ENCODE peak calls at places on chromosome 21, in ten cellular contexts. T, Z, H, R, S, K, J, C, A and G are unnamed samples.

GRCh38 chr21:42004406-42005199 is 5.6 kb downstream of the ZBTB21 start:
- DNase-seq in K (peak; percentile 4), A (no peak), T (no peak), Z (no peak), H (no peak), S (no peak), R (no peak), J (no peak), C (no peak), G (no peak)

GRCh38 chr21:42220138-42220701 is 1.3 kb downstream of the ABCG1 start:
- DNase-seq in S (peak; percentile 79), C (peak; percentile 77), K (peak; percentile 76), H (peak; percentile 53), R (peak; percentile 89), T (peak; percentile 62), J (no peak), Z (no peak), A (peak; percentile 76), G (peak; percentile 51)

GRCh38 chr21:29155118-29155932 is 24.9 kb downstream of the MAP3K7CL start:
- DNase-seq in T (peak; percentile 68), S (peak; percentile 11), R (peak; percentile 73), K (no peak), C (peak; percentile 66), Z (no peak), H (no peak), J (no peak), A (no peak), G (no peak)

GRCh38 chr21:28641731-28642130 is 350.9 kb downstream of the LTN1 start:
- DNase-seq in Z (no peak), T (no peak), K (no peak), H (no peak), J (no peak), A (no peak), R (no peak), S (peak; percentile 6), C (no peak), G (no peak)

GRCh38 chr21:26405735-26406361 is 167.2 kb downstream of the CYYR1 start:
- DNase-seq in R (no peak), Z (no peak), C (no peak), T (no peak), H (no peak), A (no peak), K (no peak), S (no peak), J (no peak), G (no peak)

GRCh38 chr21:29296452-29296851 is 2.3 kb upstream of the BACH1 start:
- DNase-seq in Z (no peak), A (no peak), H (no peak), J (no peak), T (no peak), K (no peak), C (no peak), S (no peak), R (no peak), G (no peak)

GRCh38 chr21:24894324-24894723 is 713.0 kb downstream of the MRPL39 start:
- DNase-seq in A (no peak), S (no peak), Z (no peak), R (no peak), C (no peak), K (no peak), J (no peak), T (no peak), H (no peak), G (no peak)

GRCh38 chr21:26686278-26686677 is 113.2 kb upstream of the CYYR1 start:
- DNase-seq in S (peak; percentile 17), J (no peak), Z (no peak), K (no peak), A (no peak), H (no peak), T (no peak), C (no peak), R (no peak), G (no peak)

GRCh38 chr21:9735421-9735961 is 785.9 kb upstream of the TPTE start:
- DNase-seq in C (no peak), T (no peak), J (no peak), A (no peak), Z (no peak), K (no peak), H (no peak), R (no peak), S (no peak), G (no peak)

GRCh38 chr21:28742527-28742926 is 250.2 kb downstream of the LTN1 start:
- DNase-seq in J (no peak), A (no peak), R (no peak), C (no peak), K (no peak), H (no peak), S (peak; percentile 24), T (no peak), Z (no peak), G (no peak)

DNA sequence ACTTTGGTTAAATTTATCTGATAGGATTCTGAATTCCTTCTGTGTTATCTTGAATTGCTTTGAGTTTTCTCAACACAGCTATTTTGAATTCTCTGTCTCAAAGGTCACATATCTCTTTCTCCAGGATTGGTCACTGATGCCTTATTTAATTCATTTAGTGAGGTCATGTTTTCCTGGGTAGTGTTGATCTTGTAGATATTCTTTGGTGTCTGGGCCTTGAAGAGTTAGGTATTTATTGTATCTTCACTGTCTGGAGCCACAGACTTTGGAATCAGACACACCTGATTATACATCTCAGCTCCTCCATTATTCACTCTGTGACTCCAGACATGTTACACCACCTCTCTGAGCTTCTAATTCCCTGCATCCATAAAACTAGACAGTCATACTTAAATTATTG is 34.2 kb upstream of the ETS2 start:
- DNase-seq in T (no peak), J (no peak), C (no peak), H (no peak), K (no peak), R (no peak), A (no peak), Z (no peak), S (no peak), G (no peak)
- TF ChIP-seq POLR2AphosphoS5 in T (no peak), J (no peak), C (no peak), H (no peak), K (no peak), R (no peak), A (no peak), Z (no peak), S (no peak), G (no peak)

GRCh38 chr21:45532826-45533730 is 9.2 kb downstream of the SLC19A1 start:
- DNase-seq in H (no peak), S (no peak), Z (no peak), R (peak; percentile 59), A (peak; percentile 90), J (no peak), K (peak; percentile 38), T (no peak), C (peak; percentile 52), G (no peak)

GRCh38 chr21:45536301-45537081 is 5.7 kb downstream of the SLC19A1 start:
- DNase-seq in H (no peak), K (peak; percentile 42), T (no peak), C (peak; percentile 53), R (peak; percentile 60), J (no peak), S (no peak), Z (no peak), A (peak; percentile 6), G (no peak)

GRCh38 chr21:45533731-45534571 is 8.3 kb downstream of the SLC19A1 start:
- DNase-seq in Z (no peak), C (peak; percentile 57), K (peak; percentile 40), R (peak; percentile 62), H (no peak), S (no peak), A (peak; percentile 10), J (no peak), T (no peak), G (no peak)

GRCh38 chr21:45535341-45536081 is 6.7 kb downstream of the SLC19A1 start:
- DNase-seq in C (peak; percentile 58), J (no peak), Z (no peak), A (peak; percentile 21), R (peak; percentile 65), K (peak; percentile 41), S (no peak), T (no peak), H (no peak), G (no peak)

DNA sequence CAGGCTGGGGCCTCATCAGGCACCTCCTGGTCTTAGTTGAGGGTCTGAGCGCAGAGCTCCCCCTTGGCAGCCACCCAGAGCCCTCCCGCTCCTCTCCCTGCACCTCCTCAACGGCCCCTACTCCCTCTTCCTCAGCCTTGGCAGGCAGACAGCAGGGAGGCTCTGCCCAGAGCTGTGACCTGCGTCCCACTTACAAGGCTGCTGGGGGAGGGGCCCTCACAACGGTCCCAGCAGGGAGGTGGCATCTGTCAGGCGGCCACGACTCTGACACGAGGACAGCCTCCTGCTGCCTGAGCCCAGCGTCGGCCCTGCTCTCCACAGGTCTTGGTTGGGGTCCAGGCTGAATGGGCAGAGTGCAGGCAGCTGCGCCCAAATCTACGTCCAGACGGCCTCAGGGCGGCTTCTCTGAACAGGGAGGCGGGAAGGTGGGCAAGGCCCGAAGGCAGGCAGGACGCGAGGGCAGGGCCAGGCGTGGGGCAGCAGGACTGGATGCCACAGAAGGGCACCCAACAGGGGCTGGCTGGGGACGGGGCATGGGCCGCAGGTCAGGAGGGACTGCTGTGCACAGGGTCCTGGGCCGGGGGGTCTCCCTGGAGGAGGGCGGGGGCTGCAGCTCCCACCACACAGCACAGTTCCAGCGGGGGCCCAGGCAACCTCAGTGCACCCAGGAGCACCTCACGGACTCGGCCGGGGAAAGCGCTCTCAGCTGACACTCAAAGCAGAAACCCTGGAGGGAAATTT is 7.5 kb downstream of the SLC19A1 start:
- DNase-seq in R (peak; percentile 63), K (peak; percentile 41), S (peak; percentile 82), J (no peak), Z (no peak), T (no peak), A (peak; percentile 86), C (no peak), H (no peak), G (no peak)
- TF ChIP-seq POLR2AphosphoS5 in R (no peak), K (no peak), S (no peak), J (no peak), Z (no peak), T (no peak), A (no peak), C (no peak), H (no peak), G (no peak)

GRCh38 chr21:35450830-35451229 is 401.7 kb upstream of the RUNX1 start:
- DNase-seq in T (no peak), Z (no peak), R (no peak), C (no peak), S (no peak), J (no peak), A (no peak), H (no peak), K (no peak), G (no peak)
- TF ChIP-seq POLR2AphosphoS5 in T (no peak), Z (no peak), R (no peak), C (no peak), S (no peak), J (no peak), A (no peak), H (no peak), K (no peak), G (no peak)

DNA sequence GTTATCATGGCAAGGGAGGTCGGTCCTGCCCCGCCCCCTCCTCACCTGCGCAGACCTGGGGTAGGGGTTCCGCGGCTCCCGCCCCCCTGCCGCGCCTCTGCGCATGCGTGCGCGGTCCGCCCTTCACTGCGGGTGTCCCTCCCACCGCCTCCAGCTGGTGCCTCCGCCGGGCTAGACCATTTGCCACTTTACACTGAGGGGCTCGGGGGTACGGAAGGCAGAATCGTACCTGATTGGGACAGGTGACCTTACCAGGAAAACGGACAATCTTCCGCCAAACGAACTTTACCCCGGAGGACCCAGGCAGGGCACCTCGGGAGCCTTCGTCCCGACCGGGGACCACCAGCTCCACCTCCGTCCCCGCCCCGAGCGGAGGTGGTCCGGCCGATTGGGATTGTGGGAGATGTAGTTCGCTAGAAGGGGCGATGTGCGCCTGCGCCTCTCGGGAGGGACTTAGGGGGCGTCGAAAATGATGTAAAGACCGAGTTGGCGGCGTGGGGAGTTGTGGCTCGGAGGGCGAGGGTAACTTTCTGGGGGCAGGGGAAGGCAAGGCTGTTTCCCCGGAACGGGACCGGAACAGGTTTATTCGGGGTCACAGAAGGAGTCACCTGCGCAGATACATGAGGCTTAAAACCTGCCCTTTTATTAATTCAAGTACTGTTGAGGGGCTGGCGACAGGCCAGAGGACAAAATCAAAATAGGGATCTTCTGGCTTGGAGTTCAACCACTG is at the start of gene DNAJC28:
- DNase-seq in H (peak; percentile 94), J (peak; percentile 99), T (peak; percentile 89), S (peak; percentile 96), C (peak; percentile 96), Z (peak; percentile 85), A (peak; percentile 95), K (peak; percentile 98), R (peak; percentile 96), G (peak; percentile 67)
- TF ChIP-seq POLR2AphosphoS5 in H (no peak), J (peak; percentile 67), T (peak; percentile 92), S (peak; percentile 56), C (peak; percentile 59), Z (peak; percentile 59), A (peak; percentile 64), K (peak; percentile 51), R (peak; percentile 75), G (peak; percentile 33)